ENCODE peak calls at places on chromosomes 2 and 18, in seven cellular contexts. One of them, this sample, is unnamed.

GRCh38 chr2:30185175-30185574 is 38.4 kb downstream of the YPEL5 start:
- DNase-seq in Panc1: no peak
- DNase-seq in heart left ventricle: no peak
- DNase-seq in activated CD8-positive, alpha-beta memory T cell treated with anti-CD3 and anti-CD28 coated beads for 1 hour: no peak
- DNase-seq in stimulated activated CD4-positive, alpha-beta T cell treated with anti-CD3 and anti-CD28 coated beads, Interleukin-2, amount 100 ng/mL, for 4 hours: no peak
- DNase-seq in GM13977: no peak
- DNase-seq in RPMI7951: no peak
- DNase-seq in this sample: no peak

GRCh38 chr2:220046507-220046906 is 419.1 kb downstream of the SLC4A3 start:
- DNase-seq in Panc1: no peak
- DNase-seq in heart left ventricle: no peak
- DNase-seq in activated CD8-positive, alpha-beta memory T cell treated with anti-CD3 and anti-CD28 coated beads for 1 hour: no peak
- DNase-seq in stimulated activated CD4-positive, alpha-beta T cell treated with anti-CD3 and anti-CD28 coated beads, Interleukin-2, amount 100 ng/mL, for 4 hours: no peak
- DNase-seq in GM13977: no peak
- DNase-seq in RPMI7951: no peak
- DNase-seq in this sample: no peak

GRCh38 chr18:13629841-13630747 is 96.3 kb downstream of the FAM210A start:
- DNase-seq in Panc1: peak
- DNase-seq in heart left ventricle: peak
- DNase-seq in activated CD8-positive, alpha-beta memory T cell treated with anti-CD3 and anti-CD28 coated beads for 1 hour: no peak
- DNase-seq in stimulated activated CD4-positive, alpha-beta T cell treated with anti-CD3 and anti-CD28 coated beads, Interleukin-2, amount 100 ng/mL, for 4 hours: no peak
- DNase-seq in GM13977: peak
- DNase-seq in RPMI7951: peak
- DNase-seq in this sample: no peak

GRCh38 chr2:200310545-200310971 is 4.1 kb downstream of the SPATS2L start:
- DNase-seq in Panc1: no peak
- DNase-seq in heart left ventricle: no peak
- DNase-seq in activated CD8-positive, alpha-beta memory T cell treated with anti-CD3 and anti-CD28 coated beads for 1 hour: no peak
- DNase-seq in stimulated activated CD4-positive, alpha-beta T cell treated with anti-CD3 and anti-CD28 coated beads, Interleukin-2, amount 100 ng/mL, for 4 hours: no peak
- DNase-seq in GM13977: no peak
- DNase-seq in RPMI7951: no peak
- DNase-seq in this sample: no peak

GRCh38 chr18:63131106-63131943 is 188.2 kb downstream of the BCL2 start:
- DNase-seq in Panc1: no peak
- DNase-seq in heart left ventricle: peak
- DNase-seq in activated CD8-positive, alpha-beta memory T cell treated with anti-CD3 and anti-CD28 coated beads for 1 hour: peak
- DNase-seq in stimulated activated CD4-positive, alpha-beta T cell treated with anti-CD3 and anti-CD28 coated beads, Interleukin-2, amount 100 ng/mL, for 4 hours: peak
- DNase-seq in GM13977: peak
- DNase-seq in RPMI7951: peak
- DNase-seq in this sample: no peak

GRCh38 chr2:221465776-221466175 is 106.3 kb downstream of the EPHA4 start:
- DNase-seq in Panc1: no peak
- DNase-seq in heart left ventricle: no peak
- DNase-seq in activated CD8-positive, alpha-beta memory T cell treated with anti-CD3 and anti-CD28 coated beads for 1 hour: no peak
- DNase-seq in stimulated activated CD4-positive, alpha-beta T cell treated with anti-CD3 and anti-CD28 coated beads, Interleukin-2, amount 100 ng/mL, for 4 hours: no peak
- DNase-seq in GM13977: no peak
- DNase-seq in RPMI7951: peak
- DNase-seq in this sample: no peak

GRCh38 chr2:48233005-48233404 is 296.9 kb upstream of the STON1 start:
- DNase-seq in Panc1: no peak
- DNase-seq in heart left ventricle: no peak
- DNase-seq in activated CD8-positive, alpha-beta memory T cell treated with anti-CD3 and anti-CD28 coated beads for 1 hour: no peak
- DNase-seq in stimulated activated CD4-positive, alpha-beta T cell treated with anti-CD3 and anti-CD28 coated beads, Interleukin-2, amount 100 ng/mL, for 4 hours: no peak
- DNase-seq in GM13977: no peak
- DNase-seq in RPMI7951: no peak
- DNase-seq in this sample: no peak

GRCh38 chr2:12010779-12011178 is 264.3 kb downstream of the LPIN1 start:
- DNase-seq in Panc1: no peak
- DNase-seq in heart left ventricle: no peak
- DNase-seq in activated CD8-positive, alpha-beta memory T cell treated with anti-CD3 and anti-CD28 coated beads for 1 hour: no peak
- DNase-seq in stimulated activated CD4-positive, alpha-beta T cell treated with anti-CD3 and anti-CD28 coated beads, Interleukin-2, amount 100 ng/mL, for 4 hours: no peak
- DNase-seq in GM13977: no peak
- DNase-seq in RPMI7951: no peak
- DNase-seq in this sample: no peak

GRCh38 chr18:49814147-49814499 is 790 bp upstream of the ACAA2 start:
- DNase-seq in Panc1: no peak
- DNase-seq in heart left ventricle: peak
- DNase-seq in activated CD8-positive, alpha-beta memory T cell treated with anti-CD3 and anti-CD28 coated beads for 1 hour: peak
- DNase-seq in stimulated activated CD4-positive, alpha-beta T cell treated with anti-CD3 and anti-CD28 coated beads, Interleukin-2, amount 100 ng/mL, for 4 hours: peak
- DNase-seq in GM13977: peak
- DNase-seq in RPMI7951: peak
- DNase-seq in this sample: no peak

GRCh38 chr2:8495189-8495855 is 186.5 kb upstream of the ID2 start:
- DNase-seq in Panc1: no peak
- DNase-seq in heart left ventricle: no peak
- DNase-seq in activated CD8-positive, alpha-beta memory T cell treated with anti-CD3 and anti-CD28 coated beads for 1 hour: no peak
- DNase-seq in stimulated activated CD4-positive, alpha-beta T cell treated with anti-CD3 and anti-CD28 coated beads, Interleukin-2, amount 100 ng/mL, for 4 hours: no peak
- DNase-seq in GM13977: no peak
- DNase-seq in RPMI7951: peak
- DNase-seq in this sample: no peak

GRCh38 chr2:219551412-219551811 is 7.6 kb downstream of the TMEM198 start:
- DNase-seq in Panc1: no peak
- DNase-seq in heart left ventricle: no peak
- DNase-seq in activated CD8-positive, alpha-beta memory T cell treated with anti-CD3 and anti-CD28 coated beads for 1 hour: no peak
- DNase-seq in stimulated activated CD4-positive, alpha-beta T cell treated with anti-CD3 and anti-CD28 coated beads, Interleukin-2, amount 100 ng/mL, for 4 hours: no peak
- DNase-seq in GM13977: no peak
- DNase-seq in RPMI7951: peak
- DNase-seq in this sample: no peak

GRCh38 chr18:24923138-24923537 is 428.8 kb downstream of the ZNF521 start:
- DNase-seq in Panc1: no peak
- DNase-seq in heart left ventricle: no peak
- DNase-seq in activated CD8-positive, alpha-beta memory T cell treated with anti-CD3 and anti-CD28 coated beads for 1 hour: no peak
- DNase-seq in stimulated activated CD4-positive, alpha-beta T cell treated with anti-CD3 and anti-CD28 coated beads, Interleukin-2, amount 100 ng/mL, for 4 hours: no peak
- DNase-seq in GM13977: peak
- DNase-seq in RPMI7951: no peak
- DNase-seq in this sample: no peak

GRCh38 chr2:45622704-45623103 is 11.6 kb upstream of the SRBD1 start:
- DNase-seq in Panc1: no peak
- DNase-seq in heart left ventricle: no peak
- DNase-seq in activated CD8-positive, alpha-beta memory T cell treated with anti-CD3 and anti-CD28 coated beads for 1 hour: no peak
- DNase-seq in stimulated activated CD4-positive, alpha-beta T cell treated with anti-CD3 and anti-CD28 coated beads, Interleukin-2, amount 100 ng/mL, for 4 hours: no peak
- DNase-seq in GM13977: no peak
- DNase-seq in RPMI7951: no peak
- DNase-seq in this sample: no peak

GRCh38 chr2:74472086-74472944 is at the start of gene MRPL53:
- DNase-seq in Panc1: peak
- DNase-seq in heart left ventricle: peak
- DNase-seq in activated CD8-positive, alpha-beta memory T cell treated with anti-CD3 and anti-CD28 coated beads for 1 hour: peak
- DNase-seq in stimulated activated CD4-positive, alpha-beta T cell treated with anti-CD3 and anti-CD28 coated beads, Interleukin-2, amount 100 ng/mL, for 4 hours: peak
- DNase-seq in GM13977: peak
- DNase-seq in RPMI7951: peak
- DNase-seq in this sample: peak

GRCh38 chr2:218023636-218024035 is 20.8 kb upstream of the TNS1 start:
- DNase-seq in Panc1: no peak
- DNase-seq in heart left ventricle: no peak
- DNase-seq in activated CD8-positive, alpha-beta memory T cell treated with anti-CD3 and anti-CD28 coated beads for 1 hour: no peak
- DNase-seq in stimulated activated CD4-positive, alpha-beta T cell treated with anti-CD3 and anti-CD28 coated beads, Interleukin-2, amount 100 ng/mL, for 4 hours: no peak
- DNase-seq in GM13977: no peak
- DNase-seq in RPMI7951: no peak
- DNase-seq in this sample: no peak

GRCh38 chr2:38037757-38038615 is 38.0 kb downstream of the CYP1B1 start:
- DNase-seq in Panc1: no peak
- DNase-seq in heart left ventricle: peak
- DNase-seq in activated CD8-positive, alpha-beta memory T cell treated with anti-CD3 and anti-CD28 coated beads for 1 hour: no peak
- DNase-seq in stimulated activated CD4-positive, alpha-beta T cell treated with anti-CD3 and anti-CD28 coated beads, Interleukin-2, amount 100 ng/mL, for 4 hours: no peak
- DNase-seq in GM13977: peak
- DNase-seq in RPMI7951: peak
- DNase-seq in this sample: peak

GRCh38 chr2:235677276-235677788 is 183.5 kb downstream of the AGAP1 start:
- DNase-seq in Panc1: no peak
- DNase-seq in heart left ventricle: no peak
- DNase-seq in activated CD8-positive, alpha-beta memory T cell treated with anti-CD3 and anti-CD28 coated beads for 1 hour: no peak
- DNase-seq in stimulated activated CD4-positive, alpha-beta T cell treated with anti-CD3 and anti-CD28 coated beads, Interleukin-2, amount 100 ng/mL, for 4 hours: no peak
- DNase-seq in GM13977: no peak
- DNase-seq in RPMI7951: no peak
- DNase-seq in this sample: no peak

GRCh38 chr18:3008546-3008945 is 4.4 kb downstream of the LPIN2 start:
- DNase-seq in Panc1: peak
- DNase-seq in heart left ventricle: no peak
- DNase-seq in activated CD8-positive, alpha-beta memory T cell treated with anti-CD3 and anti-CD28 coated beads for 1 hour: no peak
- DNase-seq in stimulated activated CD4-positive, alpha-beta T cell treated with anti-CD3 and anti-CD28 coated beads, Interleukin-2, amount 100 ng/mL, for 4 hours: no peak
- DNase-seq in GM13977: no peak
- DNase-seq in RPMI7951: peak
- DNase-seq in this sample: no peak

GRCh38 chr2:137348301-137348700 is 583.0 kb downstream of the THSD7B start:
- DNase-seq in Panc1: no peak
- DNase-seq in heart left ventricle: no peak
- DNase-seq in activated CD8-positive, alpha-beta memory T cell treated with anti-CD3 and anti-CD28 coated beads for 1 hour: no peak
- DNase-seq in stimulated activated CD4-positive, alpha-beta T cell treated with anti-CD3 and anti-CD28 coated beads, Interleukin-2, amount 100 ng/mL, for 4 hours: no peak
- DNase-seq in GM13977: no peak
- DNase-seq in RPMI7951: peak
- DNase-seq in this sample: no peak

GRCh38 chr2:203097735-203098134 is 83.1 kb downstream of the NBEAL1 start:
- DNase-seq in Panc1: no peak
- DNase-seq in heart left ventricle: no peak
- DNase-seq in activated CD8-positive, alpha-beta memory T cell treated with anti-CD3 and anti-CD28 coated beads for 1 hour: no peak
- DNase-seq in stimulated activated CD4-positive, alpha-beta T cell treated with anti-CD3 and anti-CD28 coated beads, Interleukin-2, amount 100 ng/mL, for 4 hours: no peak
- DNase-seq in GM13977: no peak
- DNase-seq in RPMI7951: peak
- DNase-seq in this sample: no peak

GRCh38 chr2:11467126-11467649 is 1.2 kb upstream of the E2F6 start:
- DNase-seq in Panc1: no peak
- DNase-seq in heart left ventricle: no peak
- DNase-seq in activated CD8-positive, alpha-beta memory T cell treated with anti-CD3 and anti-CD28 coated beads for 1 hour: no peak
- DNase-seq in stimulated activated CD4-positive, alpha-beta T cell treated with anti-CD3 and anti-CD28 coated beads, Interleukin-2, amount 100 ng/mL, for 4 hours: no peak
- DNase-seq in GM13977: no peak
- DNase-seq in RPMI7951: no peak
- DNase-seq in this sample: no peak

GRCh38 chr18:14970027-14970426 is 222.1 kb downstream of the ANKRD30B start:
- DNase-seq in Panc1: no peak
- DNase-seq in heart left ventricle: no peak
- DNase-seq in activated CD8-positive, alpha-beta memory T cell treated with anti-CD3 and anti-CD28 coated beads for 1 hour: no peak
- DNase-seq in stimulated activated CD4-positive, alpha-beta T cell treated with anti-CD3 and anti-CD28 coated beads, Interleukin-2, amount 100 ng/mL, for 4 hours: no peak
- DNase-seq in GM13977: no peak
- DNase-seq in RPMI7951: peak
- DNase-seq in this sample: no peak

GRCh38 chr18:55605820-55606252 is 17.8 kb upstream of the TCF4 start:
- DNase-seq in Panc1: no peak
- DNase-seq in heart left ventricle: no peak
- DNase-seq in activated CD8-positive, alpha-beta memory T cell treated with anti-CD3 and anti-CD28 coated beads for 1 hour: no peak
- DNase-seq in stimulated activated CD4-positive, alpha-beta T cell treated with anti-CD3 and anti-CD28 coated beads, Interleukin-2, amount 100 ng/mL, for 4 hours: no peak
- DNase-seq in GM13977: peak
- DNase-seq in RPMI7951: no peak
- DNase-seq in this sample: no peak

GRCh38 chr18:55988537-55988936 is 400.5 kb upstream of the TCF4 start:
- DNase-seq in Panc1: no peak
- DNase-seq in heart left ventricle: peak
- DNase-seq in activated CD8-positive, alpha-beta memory T cell treated with anti-CD3 and anti-CD28 coated beads for 1 hour: no peak
- DNase-seq in stimulated activated CD4-positive, alpha-beta T cell treated with anti-CD3 and anti-CD28 coated beads, Interleukin-2, amount 100 ng/mL, for 4 hours: no peak
- DNase-seq in GM13977: no peak
- DNase-seq in RPMI7951: peak
- DNase-seq in this sample: no peak

GRCh38 chr18:59665057-59666007 is 31.9 kb downstream of the CCBE1 start:
- DNase-seq in Panc1: no peak
- DNase-seq in heart left ventricle: no peak
- DNase-seq in activated CD8-positive, alpha-beta memory T cell treated with anti-CD3 and anti-CD28 coated beads for 1 hour: no peak
- DNase-seq in stimulated activated CD4-positive, alpha-beta T cell treated with anti-CD3 and anti-CD28 coated beads, Interleukin-2, amount 100 ng/mL, for 4 hours: no peak
- DNase-seq in GM13977: no peak
- DNase-seq in RPMI7951: no peak
- DNase-seq in this sample: no peak

GRCh38 chr2:164456599-164456998 is 164.7 kb downstream of the GRB14 start:
- DNase-seq in Panc1: no peak
- DNase-seq in heart left ventricle: no peak
- DNase-seq in activated CD8-positive, alpha-beta memory T cell treated with anti-CD3 and anti-CD28 coated beads for 1 hour: no peak
- DNase-seq in stimulated activated CD4-positive, alpha-beta T cell treated with anti-CD3 and anti-CD28 coated beads, Interleukin-2, amount 100 ng/mL, for 4 hours: no peak
- DNase-seq in GM13977: no peak
- DNase-seq in RPMI7951: peak
- DNase-seq in this sample: no peak

GRCh38 chr2:190881074-190881479 is 456 bp downstream of the GLS start:
- DNase-seq in Panc1: no peak
- DNase-seq in heart left ventricle: no peak
- DNase-seq in activated CD8-positive, alpha-beta memory T cell treated with anti-CD3 and anti-CD28 coated beads for 1 hour: no peak
- DNase-seq in stimulated activated CD4-positive, alpha-beta T cell treated with anti-CD3 and anti-CD28 coated beads, Interleukin-2, amount 100 ng/mL, for 4 hours: no peak
- DNase-seq in GM13977: no peak
- DNase-seq in RPMI7951: no peak
- DNase-seq in this sample: no peak

GRCh38 chr2:54665436-54665856 is 58.0 kb upstream of the EML6 start:
- DNase-seq in Panc1: peak
- DNase-seq in heart left ventricle: no peak
- DNase-seq in activated CD8-positive, alpha-beta memory T cell treated with anti-CD3 and anti-CD28 coated beads for 1 hour: no peak
- DNase-seq in stimulated activated CD4-positive, alpha-beta T cell treated with anti-CD3 and anti-CD28 coated beads, Interleukin-2, amount 100 ng/mL, for 4 hours: peak
- DNase-seq in GM13977: peak
- DNase-seq in RPMI7951: peak
- DNase-seq in this sample: no peak

GRCh38 chr2:166803314-166803986 is 84.8 kb upstream of the XIRP2 start:
- DNase-seq in Panc1: no peak
- DNase-seq in heart left ventricle: no peak
- DNase-seq in activated CD8-positive, alpha-beta memory T cell treated with anti-CD3 and anti-CD28 coated beads for 1 hour: no peak
- DNase-seq in stimulated activated CD4-positive, alpha-beta T cell treated with anti-CD3 and anti-CD28 coated beads, Interleukin-2, amount 100 ng/mL, for 4 hours: no peak
- DNase-seq in GM13977: no peak
- DNase-seq in RPMI7951: no peak
- DNase-seq in this sample: no peak

GRCh38 chr18:76886112-76886511 is 63.8 kb downstream of the ZNF236 start:
- DNase-seq in Panc1: no peak
- DNase-seq in heart left ventricle: no peak
- DNase-seq in activated CD8-positive, alpha-beta memory T cell treated with anti-CD3 and anti-CD28 coated beads for 1 hour: no peak
- DNase-seq in stimulated activated CD4-positive, alpha-beta T cell treated with anti-CD3 and anti-CD28 coated beads, Interleukin-2, amount 100 ng/mL, for 4 hours: no peak
- DNase-seq in GM13977: no peak
- DNase-seq in RPMI7951: no peak
- DNase-seq in this sample: no peak

GRCh38 chr2:197760293-197760657 is 24.8 kb downstream of the BOLL start:
- DNase-seq in Panc1: no peak
- DNase-seq in heart left ventricle: peak
- DNase-seq in activated CD8-positive, alpha-beta memory T cell treated with anti-CD3 and anti-CD28 coated beads for 1 hour: no peak
- DNase-seq in stimulated activated CD4-positive, alpha-beta T cell treated with anti-CD3 and anti-CD28 coated beads, Interleukin-2, amount 100 ng/mL, for 4 hours: no peak
- DNase-seq in GM13977: no peak
- DNase-seq in RPMI7951: no peak
- DNase-seq in this sample: no peak

GRCh38 chr18:40004246-40004645 is 1950.8 kb upstream of the PIK3C3 start:
- DNase-seq in Panc1: no peak
- DNase-seq in heart left ventricle: no peak
- DNase-seq in activated CD8-positive, alpha-beta memory T cell treated with anti-CD3 and anti-CD28 coated beads for 1 hour: no peak
- DNase-seq in stimulated activated CD4-positive, alpha-beta T cell treated with anti-CD3 and anti-CD28 coated beads, Interleukin-2, amount 100 ng/mL, for 4 hours: no peak
- DNase-seq in GM13977: no peak
- DNase-seq in RPMI7951: no peak
- DNase-seq in this sample: no peak

This sample was measured in left ventricle myocardium superior.